ENCODE peak calls at places on chromosomes 16 and 17, in four cellular contexts. E is heart right ventricle, W is astrocyte of the cerebellum, Y is stomach. N is an unnamed sample.

GRCh38 chr16:57750796-57751538 is 15.4 kb downstream of the KATNB1 start:
- DNase-seq in E (no peak), Y (no peak), W (no peak), N (no peak)

GRCh38 chr17:54948380-54948779 is 20.1 kb downstream of the COX11 start:
- DNase-seq in Y (no peak), E (no peak), W (peak; percentile 84), N (peak; percentile 93)

GRCh38 chr16:67477960-67478554 is 2.9 kb downstream of the ATP6V0D1 start:
- DNase-seq in Y (peak; percentile 44), E (no peak), W (no peak), N (no peak)

GRCh38 chr17:17303010-17303846 is at the start of gene NT5M:
- DNase-seq in W (no peak), E (peak; percentile 78), Y (peak; percentile 79), N (no peak)

GRCh38 chr16:81261049-81261648 is 22.7 kb downstream of the BCO1 start:
- DNase-seq in Y (peak; percentile 31), E (no peak), W (no peak), N (no peak)

GRCh38 chr16:87160752-87161337 is 156.3 kb downstream of the C16orf95 start:
- DNase-seq in Y (no peak), E (no peak), W (no peak), N (no peak)

GRCh38 chr17:17783825-17784598 is 52.8 kb downstream of the SREBF1 start:
- DNase-seq in W (peak; percentile 72), Y (peak; percentile 61), E (peak; percentile 67), N (no peak)

GRCh38 chr16:57925310-57925709 is 45.6 kb downstream of the CNGB1 start:
- DNase-seq in W (no peak), Y (no peak), E (no peak), N (no peak)

GRCh38 chr16:75559564-75560372 is 3.7 kb upstream of the TMEM231 start:
- DNase-seq in E (no peak), W (no peak), Y (no peak), N (peak; percentile 29)

GRCh38 chr17:20224379-20224778 is 215.2 kb downstream of the SPECC1 start:
- DNase-seq in Y (no peak), W (no peak), E (no peak), N (no peak)

GRCh38 chr16:50096791-50097190 is 31.0 kb downstream of the HEATR3 start:
- DNase-seq in W (no peak), Y (no peak), E (no peak), N (peak; percentile 65)

GRCh38 chr16:19518423-19518822 is 3.5 kb downstream of the GDE1 start:
- DNase-seq in W (no peak), E (no peak), Y (no peak), N (no peak)

GRCh38 chr16:58499615-58500328 is at the start of gene NDRG4:
- DNase-seq in E (peak; percentile 50), Y (peak; percentile 49), W (peak; percentile 72), N (peak; percentile 73)

GRCh38 chr17:3738562-3739295 is 15.0 kb downstream of the HASPIN start:
- DNase-seq in W (no peak), Y (peak; percentile 73), E (no peak), N (no peak)

GRCh38 chr17:45948498-45948880 is 50.6 kb upstream of the STH start:
- DNase-seq in E (no peak), Y (no peak), W (no peak), N (no peak)

GRCh38 chr16:22161999-22162657 is at the start of gene SDR42E2:
- DNase-seq in Y (peak; percentile 31), W (no peak), E (no peak), N (no peak)

GRCh38 chr16:88685156-88686061 is 898 bp downstream of the SNAI3 start:
- DNase-seq in E (no peak), Y (no peak), W (no peak), N (no peak)

GRCh38 chr17:13031718-13032350 is 14.0 kb upstream of the ELAC2 start:
- DNase-seq in W (no peak), E (no peak), Y (peak; percentile 53), N (no peak)

GRCh38 chr17:70539172-70539924 is 370.0 kb downstream of the KCNJ2 start:
- DNase-seq in Y (no peak), W (no peak), E (no peak), N (no peak)

GRCh38 chr17:75535119-75535537 is 9.6 kb downstream of the LLGL2 start:
- DNase-seq in W (no peak), Y (peak; percentile 53), E (no peak), N (no peak)

GRCh38 chr16:85717393-85718152 is 28.8 kb upstream of the GINS2 start:
- DNase-seq in Y (peak; percentile 75), W (peak; percentile 16), E (peak; percentile 57), N (peak; percentile 15)

GRCh38 chr17:19262650-19263620 is 25.8 kb downstream of the EPN2 start:
- DNase-seq in Y (no peak), E (no peak), W (no peak), N (no peak)

GRCh38 chr16:66484453-66485213 is 57.5 kb downstream of the BEAN1 start:
- DNase-seq in E (no peak), Y (no peak), W (no peak), N (no peak)

GRCh38 chr17:10516065-10516464 is 2.3 kb downstream of the MYH1 start:
- DNase-seq in Y (no peak), E (no peak), W (no peak), N (no peak)

GRCh38 chr17:1636732-1637285 is 8.2 kb upstream of the SLC43A2 start:
- DNase-seq in Y (no peak), W (no peak), E (no peak), N (no peak)

GRCh38 chr17:72349508-72350472 is 229.0 kb downstream of the SOX9 start:
- DNase-seq in E (no peak), Y (no peak), W (no peak), N (no peak)

GRCh38 chr16:58678716-58679115 is 5.9 kb downstream of the SLC38A7 start:
- DNase-seq in W (no peak), E (peak; percentile 46), Y (no peak), N (no peak)

GRCh38 chr17:3794890-3795757 is 5.9 kb downstream of the ITGAE start:
- DNase-seq in W (no peak), Y (no peak), E (no peak), N (no peak)

GRCh38 chr17:6326483-6326882 is 108.4 kb downstream of the AIPL1 start:
- DNase-seq in Y (no peak), W (no peak), E (no peak), N (no peak)

GRCh38 chr17:6323626-6324356 is 111.1 kb downstream of the AIPL1 start:
- DNase-seq in W (no peak), E (no peak), Y (no peak), N (no peak)

GRCh38 chr17:6325741-6326140 is 109.2 kb downstream of the AIPL1 start:
- DNase-seq in Y (no peak), E (no peak), W (no peak), N (no peak)

GRCh38 chr17:6328279-6328678 is 106.6 kb downstream of the AIPL1 start:
- DNase-seq in Y (no peak), E (no peak), W (no peak), N (no peak)

DNA sequence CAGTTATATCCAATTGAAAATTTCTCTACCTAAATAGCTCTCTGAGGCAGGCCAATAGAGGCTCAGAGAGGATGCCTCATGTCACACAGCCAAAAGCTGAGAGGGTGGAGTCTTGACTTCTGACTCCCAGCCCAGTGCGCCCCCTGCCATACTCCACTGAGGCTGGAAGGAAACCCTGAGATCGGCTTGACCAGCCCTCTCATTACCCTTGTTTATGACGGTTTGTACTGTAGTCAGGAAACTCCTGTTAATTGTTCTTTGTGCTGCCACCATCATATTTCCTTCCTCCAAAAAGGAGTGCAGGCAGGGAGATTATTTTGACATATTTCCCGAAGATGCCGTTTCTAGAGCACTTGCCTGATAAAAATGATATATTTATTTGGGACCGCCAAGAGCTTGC is 107.9 kb downstream of the AIPL1 start:
- DNase-seq in E (peak; percentile 33), W (no peak), Y (no peak), N (no peak)
- TF ChIP-seq CTCF in E (peak; percentile 55), W (peak; percentile 4), Y (no peak), N (no peak)

DNA sequence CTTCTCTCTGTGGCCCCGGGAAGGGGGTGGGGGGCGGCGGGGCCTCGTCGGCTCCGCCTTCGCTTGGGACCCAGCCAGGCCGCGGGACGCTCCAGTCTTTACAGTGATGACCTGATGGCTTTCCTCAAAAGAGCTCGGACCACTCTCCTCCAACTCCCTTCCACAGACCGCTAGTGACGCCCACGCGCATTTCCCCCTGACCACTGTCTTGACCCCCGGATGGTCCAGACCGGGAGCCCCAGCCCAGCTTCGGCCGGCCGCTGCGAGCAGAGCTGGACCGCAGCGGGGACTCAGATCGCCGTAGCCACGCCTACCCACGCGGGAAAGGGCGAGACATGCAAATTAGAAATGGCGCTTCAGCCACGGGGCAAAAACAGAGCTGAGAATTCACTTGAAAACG is 81.6 kb upstream of the RNU2-1 start:
- DNase-seq in E (no peak), W (no peak), Y (no peak), N (no peak)
- H3K4me3 ChIP-seq in E (no peak overlapping the region), W (no peak overlapping the region), Y (no peak overlapping the region), N (no peak overlapping the region)

DNA sequence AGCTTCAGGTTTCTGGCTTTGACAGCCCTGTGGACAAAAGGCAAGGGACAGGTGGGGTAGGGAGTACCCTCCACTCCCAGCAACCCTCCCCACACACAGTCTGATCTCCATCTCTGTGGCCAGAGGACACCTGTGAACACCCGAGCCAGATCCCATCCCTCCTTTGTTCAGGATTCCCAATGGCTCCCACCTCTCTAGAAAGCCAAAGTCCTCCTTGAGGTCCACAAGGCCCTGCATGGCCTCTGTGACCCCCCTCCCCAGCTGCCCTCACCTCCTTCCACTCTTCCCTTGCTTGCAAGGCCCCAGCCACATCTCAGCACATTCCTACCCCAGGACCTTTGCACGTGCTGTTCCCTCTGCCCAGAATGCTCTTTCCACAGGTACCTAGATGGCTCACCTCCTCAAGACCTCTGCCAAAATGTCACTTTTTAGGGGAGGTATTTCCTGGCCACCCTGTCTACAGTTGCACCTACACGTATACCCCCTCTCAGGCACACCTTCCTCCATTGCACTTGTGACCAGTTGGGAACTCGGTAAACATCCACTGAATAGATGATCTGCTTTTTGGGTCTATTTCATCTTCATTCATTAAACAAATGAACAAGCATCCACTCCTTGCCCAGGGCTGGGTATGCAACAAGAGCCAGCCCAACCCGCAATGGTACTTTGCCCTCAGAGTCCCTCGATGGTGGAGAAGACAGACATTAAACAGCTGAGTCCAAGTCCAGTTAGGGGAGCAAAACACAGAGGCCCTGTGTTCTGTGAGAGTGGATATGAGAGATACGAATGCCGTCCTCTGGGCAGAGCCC is 107.0 kb downstream of the CRLF3 start:
- DNase-seq in W (no peak), Y (no peak), E (no peak), N (no peak)
- TF ChIP-seq CTCF in W (no peak), Y (no peak), E (no peak), N (no peak)

GRCh38 chr17:77247609-77248008 is 106.8 kb downstream of the SEC14L1 start:
- DNase-seq in W (no peak), Y (no peak), E (no peak), N (no peak)
- H3K4me3 ChIP-seq in W (peak overlapping the region; percentile 52), Y (no peak overlapping the region), E (no peak overlapping the region), N (no peak overlapping the region)

GRCh38 chr17:41417576-41418015 is 6.8 kb downstream of the KRT37 start:
- DNase-seq in W (no peak), E (no peak), Y (no peak), N (no peak)
- TF ChIP-seq CTCF in W (peak; percentile 25), E (no peak), Y (no peak), N (peak; percentile 54)

N was measured in HFF-Myc.